ENCODE peak calls at places on chromosomes 2 and 18, in six cellular contexts. K is choroid plexus epithelial cell, D is OCI-LY7, B is K562, I is AG04450, N is spleen. L is an unnamed sample.
A peak's percentile ranks its signal among the peaks of the same experiment; 100 is the strongest.

GRCh38 chr18:55641501-55641900 is 53.5 kb upstream of the TCF4 start:
- DNase-seq in K (no peak), D (no peak), B (no peak), I (no peak), N (no peak), L (no peak)

GRCh38 chr2:43084699-43085091 is 141.7 kb downstream of the ZFP36L2 start:
- DNase-seq in K (peak; percentile 72), D (no peak), B (no peak), I (no peak), N (no peak), L (peak; percentile 85)

GRCh38 chr18:11309172-11309571 is 159.8 kb upstream of the PIEZO2 start:
- DNase-seq in K (peak; percentile 77), D (peak; percentile 45), B (no peak), I (no peak), N (no peak), L (peak; percentile 24)

GRCh38 chr2:226608393-226608955 is 191.1 kb downstream of the IRS1 start:
- DNase-seq in K (no peak), D (no peak), B (no peak), I (no peak), N (no peak), L (no peak)

GRCh38 chr2:99200232-99200631 is 19.2 kb downstream of the MRPL30 start:
- DNase-seq in K (no peak), D (no peak), B (no peak), I (no peak), N (no peak), L (no peak)

GRCh38 chr18:76488190-76488589 is 6.9 kb downstream of the ZNF516 start:
- DNase-seq in K (peak; percentile 54), D (no peak), B (no peak), I (no peak), N (no peak), L (peak; percentile 86)

GRCh38 chr2:241561811-241562210 is 3.3 kb downstream of the BOK start:
- DNase-seq in K (peak; percentile 69), D (no peak), B (no peak), I (no peak), N (peak; percentile 75), L (peak; percentile 55)

GRCh38 chr2:25251032-25251460 is 82.7 kb upstream of the POMC start:
- DNase-seq in K (no peak), D (no peak), B (no peak), I (no peak), N (no peak), L (no peak)

GRCh38 chr18:212780-213179 is 54.4 kb downstream of the USP14 start:
- DNase-seq in K (peak; percentile 20), D (peak; percentile 2), B (no peak), I (no peak), N (no peak), L (peak; percentile 5)

GRCh38 chr2:58448065-58448507 is 207.0 kb upstream of the FANCL start:
- DNase-seq in K (peak; percentile 82), D (peak; percentile 50), B (peak; percentile 38), I (peak; percentile 41), N (no peak), L (peak; percentile 68)

GRCh38 chr2:10188211-10188610 is 65.7 kb downstream of the RRM2 start:
- DNase-seq in K (peak; percentile 54), D (no peak), B (peak; percentile 56), I (no peak), N (no peak), L (peak; percentile 33)

GRCh38 chr2:39118786-39119499 is 1.9 kb downstream of the SOS1 start:
- DNase-seq in K (peak; percentile 42), D (peak; percentile 72), B (no peak), I (no peak), N (no peak), L (peak; percentile 59)

GRCh38 chr2:44550571-44550970 is 188.8 kb downstream of the CAMKMT start:
- DNase-seq in K (no peak), D (no peak), B (no peak), I (no peak), N (no peak), L (peak; percentile 43)

GRCh38 chr2:38037757-38038615 is 38.0 kb downstream of the CYP1B1 start:
- DNase-seq in K (peak; percentile 92), D (no peak), B (no peak), I (no peak), N (no peak), L (peak; percentile 70)

GRCh38 chr18:79577451-79578395 is 101.9 kb upstream of the CTDP1 start:
- DNase-seq in K (peak; percentile 33), D (no peak), B (no peak), I (no peak), N (peak; percentile 78), L (peak; percentile 74)

GRCh38 chr2:161030260-161031063 is 129.8 kb upstream of the TANK start:
- DNase-seq in K (peak; percentile 99), D (no peak), B (no peak), I (peak; percentile 97), N (no peak), L (peak; percentile 99)

GRCh38 chr2:182818541-182819308 is 47.7 kb downstream of the FRZB start:
- DNase-seq in K (no peak), D (no peak), B (no peak), I (no peak), N (no peak), L (no peak)

GRCh38 chr2:64770137-64770780 is 116.5 kb upstream of the SERTAD2 start:
- DNase-seq in K (peak; percentile 41), D (no peak), B (peak; percentile 53), I (no peak), N (no peak), L (no peak)

GRCh38 chr18:50011813-50012445 is 183.0 kb downstream of the MYO5B start:
- DNase-seq in K (peak; percentile 96), D (no peak), B (no peak), I (peak; percentile 8), N (no peak), L (peak; percentile 29)

GRCh38 chr2:71410716-71411115 is 42.6 kb upstream of the DYSF start:
- DNase-seq in K (no peak), D (no peak), B (no peak), I (no peak), N (no peak), L (peak; percentile 47)

GRCh38 chr2:201126308-201127127 is 10.6 kb downstream of the CFLAR start:
- DNase-seq in K (peak; percentile 86), D (peak; percentile 23), B (no peak), I (no peak), N (no peak), L (peak; percentile 61)

GRCh38 chr2:201129044-201129505 is 13.1 kb downstream of the CFLAR start:
- DNase-seq in K (peak; percentile 80), D (peak; percentile 18), B (no peak), I (peak; percentile 30), N (no peak), L (peak; percentile 70)

GRCh38 chr2:201127570-201127969 is 11.6 kb downstream of the CFLAR start:
- DNase-seq in K (peak; percentile 74), D (peak; percentile 42), B (no peak), I (peak; percentile 18), N (no peak), L (peak; percentile 70)

GRCh38 chr2:201130524-201131186 is 14.7 kb downstream of the CFLAR start:
- DNase-seq in K (peak; percentile 93), D (peak; percentile 9), B (peak; percentile 39), I (peak; percentile 48), N (no peak), L (peak; percentile 88)

DNA sequence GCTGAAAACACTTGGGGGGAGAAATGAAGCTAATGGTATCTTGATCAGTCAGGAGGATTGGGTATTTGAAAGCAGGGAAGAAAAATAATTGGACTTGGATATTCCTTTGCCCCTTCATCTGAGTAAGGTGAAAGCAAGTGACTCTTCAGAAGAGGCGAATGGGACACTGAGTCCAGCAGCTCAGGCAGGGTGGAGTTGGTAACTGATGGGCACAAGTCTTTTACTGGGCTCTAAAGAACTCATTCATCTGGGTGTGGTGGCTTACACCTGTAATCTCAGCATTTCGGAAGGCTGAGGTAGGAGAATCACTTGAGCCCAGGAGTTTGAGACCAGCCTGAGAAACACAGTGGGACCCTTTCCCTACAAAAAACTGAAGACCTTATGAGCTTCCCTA is 11.2 kb downstream of the CFLAR start:
- DNase-seq in K (no peak), D (peak; percentile 18), B (no peak), I (no peak), N (no peak), L (no peak)
- H3K4me3 ChIP-seq in K (no peak overlapping the region), D (peak overlapping the region; percentile 51), B (peak overlapping the region; percentile 20), I (no peak overlapping the region), N (peak overlapping the region; percentile 32), L (peak overlapping the region; percentile 14)

GRCh38 chr2:45731146-45731545 is 79.7 kb downstream of the PRKCE start:
- DNase-seq in K (no peak), D (no peak), B (no peak), I (no peak), N (no peak), L (no peak)

GRCh38 chr2:45734952-45735351 is 83.5 kb downstream of the PRKCE start:
- DNase-seq in K (no peak), D (no peak), B (no peak), I (no peak), N (no peak), L (no peak)

GRCh38 chr2:45734336-45734735 is 82.9 kb downstream of the PRKCE start:
- DNase-seq in K (no peak), D (no peak), B (no peak), I (no peak), N (no peak), L (no peak)

GRCh38 chr2:45732436-45732835 is 81.0 kb downstream of the PRKCE start:
- DNase-seq in K (no peak), D (no peak), B (no peak), I (no peak), N (no peak), L (no peak)

GRCh38 chr2:45732946-45733345 is 81.5 kb downstream of the PRKCE start:
- DNase-seq in K (no peak), D (no peak), B (no peak), I (no peak), N (no peak), L (no peak)
- TF ChIP-seq CTCF in K (no peak), D (no peak), B (no peak), I (no peak), N (no peak), L (no peak)

GRCh38 chr2:230908595-230909191 is 16.3 kb downstream of the GPR55 start:
- DNase-seq in K (peak; percentile 63), D (no peak), B (peak; percentile 82), I (peak; percentile 30), N (peak; percentile 62), L (peak; percentile 90)
- H3K4me3 ChIP-seq in K (no peak overlapping the region), D (no peak overlapping the region), B (peak overlapping the region; percentile 29), I (no peak overlapping the region), N (no peak overlapping the region), L (no peak overlapping the region)

GRCh38 chr2:126359494-126359893 is 296.5 kb upstream of the GYPC start:
- DNase-seq in K (peak; percentile 2), D (peak; percentile 46), B (peak; percentile 15), I (no peak), N (no peak), L (peak; percentile 8)
- TF ChIP-seq CTCF in K (peak; percentile 16), D (peak; percentile 75), B (peak; percentile 29), I (no peak), N (no peak), L (no peak)